ENCODE peak calls at places on chromosomes 4 and X, in seven cellular contexts. D, O, W, B, L, E and M are unnamed samples.
A peak's percentile ranks its signal among the peaks of the same experiment; 100 is the strongest.

GRCh38 chrX:136130931-136131843 is 16.1 kb upstream of the FHL1 start:
- DNase-seq in D (peak; percentile 81), B (no peak), O (no peak), L (peak; percentile 63), W (no peak), E (peak; percentile 90), M (peak; percentile 86)

GRCh38 chrX:29992083-29992482 is 223.3 kb upstream of the MAGEB2 start:
- DNase-seq in L (no peak), E (no peak), D (no peak), W (no peak), B (no peak), O (no peak), M (no peak)

GRCh38 chrX:48179691-48180090 is 16.9 kb downstream of the SSX5 start:
- DNase-seq in O (no peak), W (no peak), B (no peak), E (no peak), L (no peak), D (no peak), M (no peak)

GRCh38 chr4:33959519-33959918 is 2284.8 kb downstream of the ARAP2 start:
- DNase-seq in B (no peak), E (peak; percentile 7), D (peak; percentile 73), O (peak; percentile 50), W (no peak), L (no peak), M (no peak)

GRCh38 chrX:9135901-9136510 is 102.1 kb upstream of the FAM9B start:
- DNase-seq in B (no peak), E (peak; percentile 37), O (no peak), L (no peak), W (no peak), D (no peak), M (no peak)

GRCh38 chrX:47802589-47802988 is 34.1 kb upstream of the ZNF81 start:
- DNase-seq in W (no peak), B (no peak), L (no peak), E (peak; percentile 16), D (no peak), O (peak; percentile 8), M (no peak)

GRCh38 chr4:57270350-57270749 is 160.2 kb upstream of the IGFBP7 start:
- DNase-seq in D (no peak), E (no peak), O (no peak), B (no peak), W (no peak), L (no peak), M (no peak)

GRCh38 chr4:41935652-41936021 is 408 bp downstream of the TMEM33 start:
- DNase-seq in O (peak; percentile 67), E (peak; percentile 32), W (no peak), B (no peak), D (no peak), L (peak; percentile 46), M (peak; percentile 44)

GRCh38 chr4:20629180-20630115 is 70.8 kb upstream of the PACRGL start:
- DNase-seq in W (no peak), E (no peak), B (no peak), L (no peak), D (no peak), O (no peak), M (no peak)

GRCh38 chr4:176270669-176271068 is 1.6 kb upstream of the ASB5 start:
- DNase-seq in D (peak; percentile 75), L (peak; percentile 38), W (no peak), B (no peak), E (peak; percentile 100), O (peak; percentile 10), M (peak; percentile 93)

GRCh38 chr4:53905281-53905934 is 159.0 kb downstream of the CHIC2 start:
- DNase-seq in D (no peak), B (no peak), L (no peak), W (no peak), E (peak; percentile 44), O (no peak), M (no peak)

GRCh38 chrX:15404712-15405111 is 20.5 kb upstream of the VEGFD start:
- DNase-seq in W (no peak), L (peak; percentile 51), D (no peak), B (no peak), O (no peak), E (peak; percentile 18), M (peak; percentile 27)

GRCh38 chrX:39508300-39508692 is 589.5 kb downstream of the BCOR start:
- DNase-seq in B (no peak), E (no peak), L (no peak), O (no peak), D (no peak), W (no peak), M (no peak)

GRCh38 chrX:107561468-107562215 is 66.7 kb upstream of the PRPS1 start:
- DNase-seq in E (peak; percentile 44), W (no peak), B (no peak), O (no peak), L (no peak), D (no peak), M (no peak)

GRCh38 chr4:70505152-70505748 is 13.1 kb upstream of the AMTN start:
- DNase-seq in E (peak; percentile 60), D (peak; percentile 20), W (peak; percentile 0), O (peak; percentile 55), L (peak; percentile 68), B (no peak), M (peak; percentile 72)

GRCh38 chr4:177220376-177220775 is 89.3 kb upstream of the NEIL3 start:
- DNase-seq in E (peak; percentile 33), L (peak; percentile 37), D (no peak), B (no peak), W (no peak), O (no peak), M (no peak)

GRCh38 chr4:60201052-60201673 is 999.0 kb upstream of the ADGRL3 start:
- DNase-seq in L (peak; percentile 64), E (peak; percentile 30), W (peak; percentile 0), O (peak; percentile 61), B (no peak), D (peak; percentile 55), M (peak; percentile 65)

GRCh38 chr4:159410076-159410777 is 307.3 kb downstream of the RAPGEF2 start:
- DNase-seq in D (no peak), O (no peak), B (no peak), E (peak; percentile 45), L (no peak), W (no peak), M (no peak)

GRCh38 chr4:150418757-150419410 is 163.1 kb upstream of the MAB21L2 start:
- DNase-seq in B (no peak), L (no peak), O (no peak), E (no peak), W (no peak), D (no peak), M (no peak)

GRCh38 chrX:38116706-38117105 is 104.0 kb downstream of the SRPX start:
- DNase-seq in D (no peak), L (no peak), O (no peak), E (no peak), W (no peak), B (no peak), M (no peak)

GRCh38 chr4:117893207-117893606 is 141.1 kb upstream of the NDST3 start:
- DNase-seq in B (no peak), D (no peak), L (no peak), W (no peak), E (no peak), O (no peak), M (no peak)

GRCh38 chrX:103628386-103629290 is at the start of gene TCEAL1:
- DNase-seq in B (no peak), L (peak; percentile 61), W (peak; percentile 33), O (peak; percentile 74), E (peak; percentile 31), D (no peak), M (peak; percentile 44)

GRCh38 chr4:67201334-67201733 is 344.0 kb downstream of the CENPC start:
- DNase-seq in B (no peak), E (no peak), D (no peak), W (no peak), L (no peak), O (no peak), M (no peak)

GRCh38 chr4:60948008-60948407 is 252.1 kb upstream of the ADGRL3 start:
- DNase-seq in L (no peak), O (no peak), W (no peak), D (no peak), E (peak; percentile 9), B (no peak), M (no peak)

GRCh38 chrX:39017062-39017461 is 215.8 kb downstream of the MID1IP1 start:
- DNase-seq in B (no peak), D (no peak), O (no peak), W (no peak), E (no peak), L (no peak), M (no peak)